ENCODE peak calls at places on chromosomes 13 and 19, in nine cellular contexts. S is HL-60, B is uterus, Q is mammary epithelial cell, M is A549, Y is transverse colon, E is trophoblast cell, V is epithelial cell of prostate, P is left ventricle myocardium inferior. G is an unnamed sample.

GRCh38 chr19:41427647-41428480 is 690 bp upstream of the B3GNT8 start:
- DNase-seq in S (peak), B (peak), Q (no peak), M (no peak), Y (peak), E (no peak), V (no peak), P (peak), G (peak)

GRCh38 chr13:47114030-47114429 is 217.2 kb upstream of the HTR2A start:
- DNase-seq in S (no peak), B (no peak), Q (peak), M (no peak), Y (no peak), E (peak), V (no peak), P (no peak), G (no peak)

GRCh38 chr13:33751151-33751550 is 66.8 kb upstream of the RFC3 start:
- DNase-seq in S (no peak), B (no peak), Q (peak), M (no peak), Y (no peak), E (peak), V (no peak), P (no peak), G (no peak)

GRCh38 chr19:38852231-38853044 is 2.7 kb upstream of the HNRNPL start:
- DNase-seq in S (no peak), B (peak), Q (peak), M (peak), Y (peak), E (peak), V (no peak), P (peak), G (peak)

GRCh38 chr13:73984949-73985691 is 149.1 kb downstream of the KLF12 start:
- DNase-seq in S (no peak), B (no peak), Q (no peak), M (no peak), Y (no peak), E (no peak), V (no peak), P (peak), G (peak)

GRCh38 chr13:50766043-50766442 is 77.4 kb downstream of the DLEU7 start:
- DNase-seq in S (no peak), B (no peak), Q (no peak), M (no peak), Y (no peak), E (no peak), V (no peak), P (no peak), G (no peak)

GRCh38 chr13:79724348-79725103 is 243.6 kb downstream of the NDFIP2 start:
- DNase-seq in S (no peak), B (no peak), Q (peak), M (peak), Y (peak), E (no peak), V (peak), P (no peak), G (no peak)

GRCh38 chr13:23570099-23570926 is at the start of gene TNFRSF19:
- DNase-seq in S (no peak), B (peak), Q (peak), M (no peak), Y (no peak), E (peak), V (no peak), P (peak), G (peak)

GRCh38 chr19:39247701-39248664 is 673 bp downstream of the IFNL4 start:
- DNase-seq in S (no peak), B (no peak), Q (no peak), M (no peak), Y (no peak), E (no peak), V (no peak), P (no peak), G (peak)

GRCh38 chr19:52600639-52601024 is 30.5 kb downstream of the ZNF701 start:
- DNase-seq in S (no peak), B (no peak), Q (no peak), M (no peak), Y (peak), E (peak), V (no peak), P (no peak), G (no peak)

GRCh38 chr13:66835040-66835628 is 395.0 kb downstream of the PCDH9 start:
- DNase-seq in S (no peak), B (peak), Q (no peak), M (peak), Y (peak), E (no peak), V (no peak), P (peak), G (peak)

GRCh38 chr19:30516586-30516985 is 144.4 kb downstream of the ZNF536 start:
- DNase-seq in S (no peak), B (no peak), Q (no peak), M (no peak), Y (no peak), E (no peak), V (no peak), P (no peak), G (no peak)

GRCh38 chr19:55232284-55232597 is 3.7 kb upstream of the TMEM86B start:
- DNase-seq in S (no peak), B (no peak), Q (no peak), M (no peak), Y (no peak), E (no peak), V (no peak), P (no peak), G (peak)

GRCh38 chr13:68254151-68254550 is 1024.0 kb upstream of the PCDH9 start:
- DNase-seq in S (no peak), B (no peak), Q (no peak), M (no peak), Y (no peak), E (no peak), V (no peak), P (no peak), G (no peak)

GRCh38 chr13:27775943-27776342 is 16.3 kb upstream of the GSX1 start:
- DNase-seq in S (no peak), B (no peak), Q (peak), M (no peak), Y (no peak), E (no peak), V (no peak), P (no peak), G (peak)

GRCh38 chr13:53206455-53206854 is 177.8 kb downstream of the OLFM4 start:
- DNase-seq in S (no peak), B (no peak), Q (no peak), M (peak), Y (no peak), E (peak), V (no peak), P (no peak), G (no peak)

GRCh38 chr13:27005976-27006518 is 165.6 kb downstream of the USP12 start:
- DNase-seq in S (no peak), B (no peak), Q (no peak), M (no peak), Y (no peak), E (no peak), V (no peak), P (no peak), G (no peak)

GRCh38 chr19:28737021-28737525 is 475.9 kb downstream of the UQCRFS1 start:
- DNase-seq in S (no peak), B (no peak), Q (peak), M (peak), Y (no peak), E (peak), V (no peak), P (no peak), G (no peak)

GRCh38 chr19:18203408-18203862 is 407 bp downstream of the RAB3A start:
- DNase-seq in S (peak), B (no peak), Q (no peak), M (no peak), Y (peak), E (no peak), V (no peak), P (peak), G (no peak)

GRCh38 chr19:55308281-55308680 is 16.9 kb downstream of the TMEM150B start:
- DNase-seq in S (no peak), B (no peak), Q (no peak), M (no peak), Y (no peak), E (no peak), V (no peak), P (no peak), G (no peak)

GRCh38 chr13:94251801-94252200 is 227.7 kb downstream of the DCT start:
- DNase-seq in S (no peak), B (no peak), Q (no peak), M (no peak), Y (no peak), E (no peak), V (no peak), P (peak), G (no peak)
- H3K27ac ChIP-seq in S (no peak), B (no peak), Q (no peak), M (no peak), Y (no peak), E (no peak), V (no peak), P (no peak), G (no peak)

DNA sequence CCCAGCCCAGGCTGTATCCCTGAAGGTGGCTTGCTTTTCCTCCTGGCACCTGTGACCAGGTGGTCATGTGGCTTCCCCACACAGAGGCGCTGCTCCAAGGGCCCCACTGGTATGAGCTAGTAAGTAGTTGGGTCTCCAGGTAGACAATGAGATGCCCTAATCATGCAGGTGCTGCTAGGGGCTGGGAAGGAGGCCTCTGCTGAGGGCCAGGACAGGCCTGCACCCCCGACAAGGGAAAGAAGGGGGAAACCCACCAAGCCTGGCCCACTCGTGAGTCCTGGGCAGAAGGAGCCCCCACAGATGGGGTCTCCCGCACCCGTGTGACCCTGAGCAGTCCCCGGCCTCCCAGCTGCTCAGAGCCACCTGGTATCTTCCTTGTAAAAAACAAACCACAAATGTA is 13.2 kb downstream of the PEX11G start:
- DNase-seq in S (no peak), B (no peak), Q (no peak), M (no peak), Y (no peak), E (no peak), V (no peak), P (no peak), G (no peak)
- H3K27ac ChIP-seq in S (no peak), B (no peak), Q (no peak), M (no peak), Y (no peak), E (no peak), V (no peak), P (no peak), G (no peak)

DNA sequence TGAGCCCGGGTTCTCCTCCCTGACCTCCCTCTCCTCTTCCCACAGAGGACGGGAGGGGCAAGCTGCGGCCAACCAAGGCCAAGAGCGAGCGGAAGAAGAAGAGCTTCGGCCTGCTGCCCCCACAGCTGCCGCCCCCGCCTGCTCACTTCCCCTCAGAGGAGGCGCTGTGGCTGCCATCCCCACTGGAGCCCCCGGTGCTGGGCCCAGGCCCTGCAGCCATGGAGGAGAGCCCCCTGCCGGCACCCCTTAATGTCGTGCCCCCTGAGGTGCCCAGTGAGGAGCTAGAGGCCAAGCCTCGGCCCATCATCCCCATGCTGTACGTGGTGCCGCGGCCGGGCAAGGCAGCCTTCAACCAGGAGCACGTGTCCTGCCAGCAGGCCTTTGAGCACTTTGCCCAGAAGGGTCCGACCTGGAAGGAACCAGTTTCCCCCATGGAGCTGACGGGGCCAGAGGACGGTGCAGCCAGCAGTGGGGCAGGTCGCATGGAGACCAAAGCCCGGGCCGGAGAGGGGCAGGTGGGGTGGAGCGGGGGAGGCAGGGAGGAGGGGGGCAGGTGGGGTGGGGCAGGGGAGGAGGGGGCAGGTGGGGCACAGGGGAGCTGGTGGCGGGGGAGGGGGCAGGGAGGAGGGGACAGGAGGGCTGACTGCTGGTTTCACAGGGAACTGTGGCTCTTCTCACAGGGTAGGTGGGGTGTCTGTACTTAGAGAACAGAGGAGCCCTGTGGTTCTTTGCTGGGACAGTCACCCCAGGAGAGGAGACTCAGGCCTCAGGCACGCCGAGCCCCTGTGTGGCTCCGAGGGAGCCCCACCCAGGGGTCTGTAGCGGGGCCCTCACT is 162.3 kb downstream of the KDM4B start:
- DNase-seq in S (no peak), B (no peak), Q (no peak), M (no peak), Y (peak), E (no peak), V (no peak), P (no peak), G (peak)
- H3K27ac ChIP-seq in S (no peak), B (no peak), Q (no peak), M (peak), Y (peak), E (peak), V (no peak), P (no peak), G (peak)

DNA sequence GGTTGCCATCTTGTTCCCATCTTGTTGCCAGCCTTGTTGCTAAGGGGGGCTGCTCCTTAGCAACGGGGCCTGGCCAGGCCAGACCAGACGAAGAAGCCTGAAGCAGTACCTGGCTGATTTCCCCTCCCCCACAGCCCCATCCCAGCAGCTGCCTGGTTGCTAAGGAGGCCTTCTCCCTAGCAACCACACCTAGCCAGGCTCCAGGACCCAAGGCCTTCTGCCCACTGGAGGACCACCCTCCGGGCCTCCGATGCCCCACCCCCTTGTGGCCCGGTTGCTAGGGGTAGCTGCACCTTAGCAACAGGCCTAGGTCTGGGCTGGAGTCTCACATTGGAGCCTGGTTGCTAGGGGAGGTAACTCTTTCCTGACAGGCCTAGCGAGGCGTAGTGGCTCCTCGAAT is 3.9 kb downstream of the PRRG2 start:
- DNase-seq in S (no peak), B (no peak), Q (no peak), M (no peak), Y (no peak), E (no peak), V (no peak), P (no peak), G (peak)
- H3K27ac ChIP-seq in S (no peak), B (no peak), Q (no peak), M (no peak), Y (no peak), E (no peak), V (no peak), P (no peak), G (peak)

GRCh38 chr19:1161716-1162115 is 12.4 kb downstream of the SBNO2 start:
- DNase-seq in S (no peak), B (no peak), Q (peak), M (peak), Y (peak), E (peak), V (no peak), P (no peak), G (no peak)

GRCh38 chr19:1164684-1165531 is 9.2 kb downstream of the SBNO2 start:
- DNase-seq in S (no peak), B (no peak), Q (no peak), M (no peak), Y (no peak), E (no peak), V (no peak), P (no peak), G (no peak)

GRCh38 chr19:1163283-1163933 is 10.7 kb downstream of the SBNO2 start:
- DNase-seq in S (no peak), B (no peak), Q (no peak), M (no peak), Y (no peak), E (no peak), V (no peak), P (peak), G (no peak)

GRCh38 chr19:1163934-1164683 is 10.0 kb downstream of the SBNO2 start:
- DNase-seq in S (peak), B (no peak), Q (no peak), M (no peak), Y (no peak), E (no peak), V (no peak), P (no peak), G (no peak)

GRCh38 chr19:1162404-1163282 is 11.4 kb downstream of the SBNO2 start:
- DNase-seq in S (no peak), B (no peak), Q (no peak), M (no peak), Y (no peak), E (no peak), V (no peak), P (no peak), G (no peak)
- H3K27ac ChIP-seq in S (no peak), B (no peak), Q (no peak), M (no peak), Y (no peak), E (no peak), V (no peak), P (peak), G (no peak)

GRCh38 chr19:47730521-47730889 is 14.8 kb upstream of the NOP53 start:
- DNase-seq in S (no peak), B (no peak), Q (no peak), M (no peak), Y (no peak), E (no peak), V (no peak), P (no peak), G (no peak)

GRCh38 chr19:47729468-47729798 is 15.9 kb upstream of the NOP53 start:
- DNase-seq in S (no peak), B (peak), Q (peak), M (peak), Y (peak), E (peak), V (peak), P (peak), G (peak)

GRCh38 chr19:47726467-47726866 is 13.2 kb downstream of the EHD2 start:
- DNase-seq in S (peak), B (no peak), Q (no peak), M (no peak), Y (no peak), E (no peak), V (no peak), P (no peak), G (no peak)

GRCh38 chr19:47730910-47731309 is 14.4 kb upstream of the NOP53 start:
- DNase-seq in S (no peak), B (no peak), Q (no peak), M (no peak), Y (no peak), E (no peak), V (no peak), P (no peak), G (no peak)

DNA sequence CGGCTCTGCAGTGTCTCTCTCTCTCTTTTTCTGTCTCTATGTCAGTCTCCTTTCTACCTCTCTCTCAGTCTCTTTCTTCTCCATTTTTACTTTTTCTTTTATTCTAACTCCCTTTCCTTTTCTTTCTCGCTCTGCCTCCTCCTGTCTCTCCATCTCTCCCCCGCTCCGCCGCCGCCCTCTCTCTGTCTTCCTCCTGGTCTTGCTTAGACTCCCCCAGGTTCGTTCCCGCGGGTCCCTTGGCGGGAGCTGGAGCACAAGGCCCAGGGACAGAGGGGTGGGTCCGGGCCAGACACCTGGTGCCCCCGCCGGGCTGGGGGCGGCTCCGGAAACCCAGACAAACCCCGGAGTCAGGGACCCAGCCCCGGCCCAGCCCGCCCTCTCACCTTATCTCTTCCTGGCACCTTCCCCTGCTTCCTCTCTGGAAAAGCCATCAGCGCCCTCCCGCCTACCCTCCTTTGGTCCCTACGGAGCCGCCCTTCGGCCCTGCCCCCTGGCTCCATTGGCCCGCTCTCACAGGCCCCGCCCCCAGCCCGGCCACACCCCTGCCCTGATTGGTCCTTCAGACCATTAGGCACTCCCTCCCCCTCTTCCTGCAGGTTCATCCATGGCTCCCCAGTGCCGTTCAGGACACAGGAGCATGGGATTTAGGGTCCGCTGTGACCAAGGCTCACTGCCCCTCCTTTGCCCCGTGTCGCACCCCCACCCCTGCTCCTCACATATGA is 15.4 kb upstream of the NOP53 start:
- DNase-seq in S (peak), B (peak), Q (peak), M (peak), Y (peak), E (peak), V (no peak), P (peak), G (peak)
- H3K27ac ChIP-seq in S (no peak), B (peak), Q (peak), M (peak), Y (peak), E (peak), V (peak), P (peak), G (no peak)

DNA sequence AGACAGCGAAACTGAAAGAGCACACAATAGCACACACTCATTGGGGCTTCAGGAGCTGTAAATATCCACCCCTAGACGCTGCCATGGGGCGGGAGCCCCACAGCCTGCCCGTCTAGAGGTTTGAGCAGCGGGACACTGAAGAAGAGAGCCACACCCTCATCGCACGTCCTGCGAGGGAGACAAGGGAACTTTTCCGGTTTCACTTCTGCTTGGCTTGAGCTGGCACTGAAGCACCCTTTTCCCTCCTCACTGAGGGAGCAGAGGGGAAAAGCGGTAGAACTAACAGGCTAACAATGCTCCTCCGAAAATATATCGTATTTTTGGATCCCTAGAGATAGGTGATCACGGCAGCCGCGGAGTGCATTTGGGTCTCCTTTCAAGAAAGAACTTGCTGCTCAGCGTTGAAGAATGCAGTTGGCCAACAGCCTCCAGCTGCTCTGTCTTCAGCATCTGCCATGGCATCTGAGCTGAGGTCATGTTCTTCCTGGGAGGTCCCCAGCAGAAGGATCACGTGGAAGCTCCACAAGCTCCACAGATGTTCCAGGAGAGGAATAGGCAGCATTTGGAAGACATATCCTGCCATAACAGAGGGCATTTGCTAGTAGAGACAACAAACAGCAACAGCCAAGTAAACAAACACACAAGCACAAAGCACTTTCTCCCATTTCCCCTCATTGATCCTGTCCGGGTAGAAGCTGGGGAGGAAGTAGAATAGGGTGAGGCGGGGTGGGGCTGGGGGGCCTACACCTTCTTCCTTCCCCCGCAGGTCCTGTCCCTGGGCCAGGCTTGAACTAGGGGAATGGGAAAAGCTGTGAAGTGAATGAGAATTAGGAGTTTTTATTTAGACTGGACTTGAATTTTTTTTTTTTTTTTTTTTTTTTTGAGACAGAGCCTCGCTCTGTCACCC is 44.8 kb upstream of the ALOX5AP start:
- DNase-seq in S (peak), B (peak), Q (peak), M (peak), Y (peak), E (peak), V (no peak), P (peak), G (no peak)
- H3K27ac ChIP-seq in S (peak), B (peak), Q (peak), M (peak), Y (peak), E (no peak), V (peak), P (peak), G (no peak)

G was measured in endodermal cell.